ENCODE peak calls at places on chromosome 12, in four cellular contexts. O is activated T-helper 1 cell treated with anti-CD3 and anti-CD28 coated beads, Interleukin-2, amount 50 U/mL, for 16 hours; X is PC-3; M is stimulated activated naive B cell treated with anti-CD40 and anti-IgM and Interleukin-4, amounts not matched to agents 10 μg/mL and 1 μg/mL and 100 μg/mL, for 72 hours. K is an unnamed sample.

GRCh38 chr12:57517187-57517586 is 3.1 kb downstream of the DDIT3 start:
- DNase-seq in O (no peak), X (peak; percentile 40), M (no peak), K (peak; percentile 26)

GRCh38 chr12:77591959-77592358 is 238.7 kb upstream of the NAV3 start:
- DNase-seq in O (no peak), X (no peak), M (no peak), K (no peak)

GRCh38 chr12:16349132-16349463 is 1.7 kb downstream of the MGST1 start:
- DNase-seq in O (no peak), X (peak; percentile 91), M (no peak), K (peak; percentile 75)

GRCh38 chr12:68963456-68963859 is 30.5 kb upstream of the CPM start:
- DNase-seq in O (no peak), X (no peak), M (no peak), K (no peak)

GRCh38 chr12:108649668-108650067 is 16.0 kb upstream of the SELPLG start:
- DNase-seq in O (no peak), X (peak; percentile 62), M (no peak), K (peak; percentile 71)

GRCh38 chr12:43749016-43749415 is 9.6 kb downstream of the PUS7L start:
- DNase-seq in O (no peak), X (no peak), M (no peak), K (no peak)

GRCh38 chr12:105278043-105278697 is 42.2 kb upstream of the APPL2 start:
- DNase-seq in O (no peak), X (peak; percentile 24), M (no peak), K (no peak)

GRCh38 chr12:69154585-69155363 is 84.6 kb upstream of the CPSF6 start:
- DNase-seq in O (peak; percentile 60), X (peak; percentile 75), M (peak; percentile 45), K (no peak)

GRCh38 chr12:43653917-43654316 is 101.9 kb upstream of the ADAMTS20 start:
- DNase-seq in O (no peak), X (no peak), M (no peak), K (no peak)

GRCh38 chr12:94689002-94689645 is 38.8 kb upstream of the TMCC3 start:
- DNase-seq in O (no peak), X (no peak), M (no peak), K (no peak)

GRCh38 chr12:122730215-122731014 is at the start of gene HCAR1:
- DNase-seq in O (peak; percentile 14), X (peak; percentile 66), M (no peak), K (no peak)

GRCh38 chr12:85617307-85618091 is 218.7 kb downstream of the RASSF9 start:
- DNase-seq in O (no peak), X (no peak), M (no peak), K (no peak)

GRCh38 chr12:76002598-76003262 is 28.8 kb downstream of the PHLDA1 start:
- DNase-seq in O (no peak), X (no peak), M (no peak), K (no peak)

GRCh38 chr12:109881752-109882151 is 1.4 kb upstream of the GLTP start:
- DNase-seq in O (no peak), X (peak; percentile 58), M (no peak), K (no peak)

GRCh38 chr12:45259732-45260480 is 44.0 kb downstream of the ANO6 start:
- DNase-seq in O (no peak), X (peak; percentile 25), M (no peak), K (no peak)

GRCh38 chr12:47225356-47225755 is 145.6 kb upstream of the AMIGO2 start:
- DNase-seq in O (no peak), X (no peak), M (no peak), K (no peak)

GRCh38 chr12:31369712-31370521 is 44.0 kb upstream of the SINHCAF start:
- DNase-seq in O (no peak), X (no peak), M (no peak), K (peak; percentile 10)

GRCh38 chr12:122850695-122851350 is 15.6 kb downstream of the HIP1R start:
- DNase-seq in O (no peak), X (peak; percentile 27), M (no peak), K (no peak)

GRCh38 chr12:48973992-48974673 is 2.6 kb upstream of the WNT10B start:
- DNase-seq in O (no peak), X (no peak), M (no peak), K (no peak)

GRCh38 chr12:3077572-3078081 is 448 bp downstream of the TSPAN9 start:
- DNase-seq in O (no peak), X (no peak), M (no peak), K (no peak)

GRCh38 chr12:108859923-108860291 is 2.5 kb upstream of the SSH1 start:
- DNase-seq in O (no peak), X (no peak), M (no peak), K (no peak)

GRCh38 chr12:108033091-108033490 is 96.0 kb upstream of the WSCD2 start:
- DNase-seq in O (no peak), X (no peak), M (no peak), K (no peak)

GRCh38 chr12:112018571-112019237 is 5.5 kb downstream of the ERP29 start:
- DNase-seq in O (no peak), X (peak; percentile 95), M (no peak), K (no peak)

GRCh38 chr12:127903146-127903545 is 363.8 kb upstream of the TMEM132C start:
- DNase-seq in O (no peak), X (no peak), M (no peak), K (peak; percentile 29)

GRCh38 chr12:57039016-57039798 is 10.7 kb downstream of the MYO1A start:
- DNase-seq in O (no peak), X (no peak), M (no peak), K (no peak)

K was measured in BJ.